ENCODE peak calls at places on chromosomes 6 and 20, in ten cellular contexts. G is spleen, F is prostate gland, Z is GM12891, D is sigmoid colon, X is vagina, A is H1, I is HCT116, Y is breast epithelium, K is suprapubic skin. T is an unnamed sample.

GRCh38 chr20:63051911-63052310 is 45.1 kb upstream of the BHLHE23 start:
- DNase-seq in G (peak; percentile 44), F (no peak), Z (no peak), D (peak; percentile 21), X (no peak), A (no peak), I (no peak), Y (no peak), K (no peak), T (no peak)

GRCh38 chr6:41164551-41164950 is 1.6 kb upstream of the TREM2 start:
- DNase-seq in G (no peak), F (no peak), Z (no peak), D (no peak), X (no peak), A (no peak), I (no peak), Y (no peak), K (no peak), T (no peak)

GRCh38 chr6:34602318-34603111 is 46.4 kb upstream of the SPDEF start:
- DNase-seq in G (no peak), F (peak; percentile 91), Z (no peak), D (no peak), X (no peak), A (no peak), I (no peak), Y (no peak), K (no peak), T (no peak)

GRCh38 chr6:162177733-162178132 is 549.8 kb downstream of the PRKN start:
- DNase-seq in G (no peak), F (no peak), Z (no peak), D (no peak), X (no peak), A (no peak), I (no peak), Y (no peak), K (no peak), T (no peak)

GRCh38 chr6:167793421-167793820 is 33.3 kb upstream of the AFDN start:
- DNase-seq in G (no peak), F (no peak), Z (no peak), D (no peak), X (no peak), A (no peak), I (no peak), Y (no peak), K (no peak), T (no peak)

GRCh38 chr6:28817808-28818145 is 106.0 kb downstream of the TRIM27 start:
- DNase-seq in G (no peak), F (no peak), Z (no peak), D (no peak), X (no peak), A (no peak), I (no peak), Y (no peak), K (no peak), T (no peak)

GRCh38 chr20:23445596-23446217 is 6.2 kb downstream of the CSTL1 start:
- DNase-seq in G (no peak), F (no peak), Z (no peak), D (no peak), X (no peak), A (no peak), I (peak; percentile 16), Y (no peak), K (no peak), T (no peak)

GRCh38 chr6:7058250-7058923 is 49.4 kb upstream of the RREB1 start:
- DNase-seq in G (no peak), F (peak; percentile 90), Z (no peak), D (no peak), X (peak; percentile 90), A (no peak), I (peak; percentile 97), Y (peak; percentile 85), K (no peak), T (peak; percentile 74)

GRCh38 chr6:29723666-29724588 is 693 bp downstream of the HLA-F start:
- DNase-seq in G (peak; percentile 91), F (peak; percentile 32), Z (peak; percentile 61), D (no peak), X (no peak), A (no peak), I (no peak), Y (peak; percentile 42), K (no peak), T (peak; percentile 67)

GRCh38 chr6:161748535-161749386 is 474.9 kb upstream of the AGPAT4 start:
- DNase-seq in G (no peak), F (no peak), Z (no peak), D (no peak), X (no peak), A (peak; percentile 72), I (peak; percentile 33), Y (no peak), K (no peak), T (peak; percentile 51)

GRCh38 chr20:4060054-4060795 is 44.9 kb upstream of the RNF24 start:
- DNase-seq in G (peak; percentile 85), F (peak; percentile 94), Z (no peak), D (peak; percentile 72), X (peak; percentile 84), A (no peak), I (no peak), Y (peak; percentile 81), K (no peak), T (peak; percentile 91)

GRCh38 chr6:5036309-5036708 is 32.5 kb upstream of the RPP40 start:
- DNase-seq in G (no peak), F (no peak), Z (no peak), D (no peak), X (peak; percentile 58), A (no peak), I (peak; percentile 8), Y (no peak), K (no peak), T (no peak)

GRCh38 chr6:169034523-169035167 is 219.0 kb downstream of the THBS2 start:
- DNase-seq in G (no peak), F (no peak), Z (no peak), D (no peak), X (no peak), A (no peak), I (no peak), Y (no peak), K (no peak), T (no peak)

GRCh38 chr6:15507746-15508145 is 155.1 kb downstream of the DTNBP1 start:
- DNase-seq in G (peak; percentile 72), F (no peak), Z (no peak), D (peak; percentile 29), X (no peak), A (no peak), I (no peak), Y (no peak), K (no peak), T (no peak)

GRCh38 chr6:110180228-110181008 is at the start of gene CDC40:
- DNase-seq in G (peak; percentile 93), F (peak; percentile 56), Z (no peak), D (peak; percentile 79), X (peak; percentile 91), A (no peak), I (no peak), Y (peak; percentile 28), K (peak; percentile 81), T (peak; percentile 50)

GRCh38 chr6:10610289-10610688 is 84.1 kb downstream of the C6orf52 start:
- DNase-seq in G (no peak), F (peak; percentile 24), Z (no peak), D (peak; percentile 89), X (no peak), A (no peak), I (no peak), Y (no peak), K (no peak), T (no peak)
- TF ChIP-seq POLR2AphosphoS5 in G (no peak), F (peak; percentile 50), Z (no peak), D (peak; percentile 65), X (no peak), A (no peak), I (no peak), Y (no peak), K (no peak), T (peak; percentile 10)

GRCh38 chr6:166465671-166466087 is 82.9 kb upstream of the MPC1 start:
- DNase-seq in G (no peak), F (no peak), Z (no peak), D (peak; percentile 88), X (no peak), A (no peak), I (no peak), Y (no peak), K (no peak), T (no peak)
- TF ChIP-seq POLR2A in G (no peak), F (no peak), Z (no peak), D (no peak), X (no peak), A (no peak), I (no peak), Y (no peak), K (no peak), T (no peak)

DNA sequence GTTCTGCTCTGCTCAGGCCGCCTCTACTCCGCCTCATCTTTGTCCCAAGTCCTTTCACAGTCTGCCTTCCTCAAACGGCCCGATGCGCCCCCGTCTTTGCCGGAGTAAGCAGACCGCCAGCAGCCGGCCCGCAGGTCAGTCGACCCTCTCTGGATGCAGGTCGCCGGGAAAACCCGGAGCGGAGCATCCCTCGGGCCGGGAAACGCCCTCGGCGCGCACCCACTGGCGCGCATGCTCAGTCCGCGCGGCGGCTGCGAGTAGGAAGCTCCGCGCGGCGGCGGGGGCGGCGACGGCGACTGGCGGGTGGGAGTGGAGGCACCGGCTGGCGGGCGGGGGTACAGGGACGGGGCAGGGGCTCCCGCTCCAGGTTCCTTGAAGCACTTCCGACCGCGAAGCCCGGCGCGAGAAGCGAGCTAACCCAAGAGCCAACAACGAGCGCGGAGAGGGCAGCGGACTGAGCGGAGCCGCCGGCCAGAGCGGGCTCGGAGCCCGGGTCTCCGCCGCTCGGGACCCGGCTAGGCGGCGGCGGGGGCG is at the start of gene LRRC1:
- DNase-seq in G (peak; percentile 97), F (peak; percentile 90), Z (peak; percentile 77), D (peak; percentile 95), X (no peak), A (peak; percentile 70), I (peak; percentile 86), Y (peak; percentile 73), K (peak; percentile 90), T (peak; percentile 95)
- TF ChIP-seq POLR2AphosphoS5 in G (peak; percentile 88), F (peak; percentile 65), Z (no peak), D (peak; percentile 78), X (peak; percentile 77), A (peak; percentile 52), I (peak; percentile 87), Y (no peak), K (no peak), T (peak; percentile 81)

DNA sequence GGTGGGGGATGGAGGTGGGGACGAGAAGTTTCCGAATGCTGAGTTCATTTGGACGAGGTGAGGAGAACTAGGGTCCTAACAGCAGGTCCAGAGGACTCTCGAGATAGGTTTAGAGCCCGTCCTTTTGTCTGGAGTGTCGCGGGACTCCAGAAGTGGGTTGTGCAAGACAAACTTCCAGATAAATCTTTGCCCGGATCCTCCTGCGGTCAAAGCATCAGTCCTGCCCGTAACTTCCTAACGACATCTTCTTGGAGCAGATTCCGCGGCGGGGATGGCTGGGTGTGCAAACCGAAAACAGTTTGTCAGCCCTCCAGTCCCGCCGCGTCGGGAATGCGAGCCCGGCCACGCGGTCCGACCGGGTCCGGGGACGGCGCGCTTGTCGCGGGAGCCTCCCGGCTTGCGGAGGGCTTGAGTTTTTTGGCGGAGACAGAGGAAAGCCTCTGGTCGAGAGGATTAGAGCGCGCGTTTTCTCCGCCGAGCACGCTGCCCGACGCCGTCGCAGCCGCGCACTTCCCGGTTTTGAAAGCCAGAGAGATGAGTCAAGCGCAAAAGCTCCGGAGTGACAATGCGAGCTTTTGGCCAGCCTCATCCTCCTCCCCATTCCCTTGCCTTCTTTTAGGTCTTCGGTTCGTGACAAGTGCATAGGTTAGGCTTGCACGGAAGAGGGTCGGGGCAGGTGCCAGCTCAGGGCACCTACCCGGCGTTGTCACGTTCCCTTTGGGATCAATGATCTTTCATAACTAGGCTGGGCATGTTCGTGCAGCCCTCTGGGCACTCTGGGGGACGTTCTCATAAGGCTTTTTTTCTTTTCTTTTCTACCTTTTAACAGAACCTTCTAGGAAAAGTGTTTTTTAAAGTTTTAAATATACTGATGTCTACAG is 91.4 kb upstream of the PRDM1 start:
- DNase-seq in G (peak; percentile 91), F (peak; percentile 33), Z (no peak), D (peak; percentile 69), X (no peak), A (no peak), I (peak; percentile 31), Y (peak; percentile 49), K (peak; percentile 89), T (peak; percentile 57)
- TF ChIP-seq POLR2A in G (no peak), F (no peak), Z (no peak), D (no peak), X (peak; percentile 37), A (no peak), I (no peak), Y (no peak), K (peak; percentile 28), T (no peak)

T was measured in stomach.